ENCODE peak calls at places on chromosomes 11 and 22, in four cellular contexts. O is pancreas, Q is GM23248, L is GM12878. M is an unnamed sample.

GRCh38 chr11:94912806-94913205 is 60.5 kb downstream of the CWC15 start:
- DNase-seq in O (no peak), Q (no peak), L (no peak), M (no peak)

GRCh38 chr11:131758726-131759125 is 388.3 kb downstream of the NTM start:
- DNase-seq in O (no peak), Q (no peak), L (no peak), M (no peak)

GRCh38 chr22:48824673-48825651 is 1002.7 kb downstream of the BRD1 start:
- DNase-seq in O (no peak), Q (no peak), L (no peak), M (no peak)

GRCh38 chr11:122784325-122785155 is 53.8 kb upstream of the CRTAM start:
- DNase-seq in O (no peak), Q (peak; percentile 97), L (no peak), M (peak; percentile 37)

GRCh38 chr11:13826505-13827278 is 135.8 kb upstream of the SPON1 start:
- DNase-seq in O (no peak), Q (peak; percentile 27), L (no peak), M (no peak)

GRCh38 chr11:18669629-18670162 is 28.9 kb upstream of the TMEM86A start:
- DNase-seq in O (peak; percentile 13), Q (no peak), L (no peak), M (no peak)

GRCh38 chr22:49589811-49590210 is 237.9 kb downstream of the BRD1 start:
- DNase-seq in O (no peak), Q (no peak), L (no peak), M (no peak)

GRCh38 chr11:46450846-46451470 is 59.4 kb upstream of the CHRM4 start:
- DNase-seq in O (no peak), Q (no peak), L (no peak), M (no peak)

GRCh38 chr22:43587574-43587973 is 175.8 kb downstream of the MPPED1 start:
- DNase-seq in O (no peak), Q (peak; percentile 6), L (no peak), M (no peak)

GRCh38 chr11:73217810-73218105 is 323 bp upstream of the P2RY2 start:
- DNase-seq in O (no peak), Q (no peak), L (no peak), M (no peak)

GRCh38 chr22:38941488-38941987 is 15.9 kb upstream of the APOBEC3A start:
- DNase-seq in O (no peak), Q (no peak), L (peak; percentile 88), M (peak; percentile 60)
- H3K4me3 ChIP-seq in O (no peak overlapping the region), Q (no peak overlapping the region), L (peak overlapping the region; percentile 12), M (no peak overlapping the region)

DNA sequence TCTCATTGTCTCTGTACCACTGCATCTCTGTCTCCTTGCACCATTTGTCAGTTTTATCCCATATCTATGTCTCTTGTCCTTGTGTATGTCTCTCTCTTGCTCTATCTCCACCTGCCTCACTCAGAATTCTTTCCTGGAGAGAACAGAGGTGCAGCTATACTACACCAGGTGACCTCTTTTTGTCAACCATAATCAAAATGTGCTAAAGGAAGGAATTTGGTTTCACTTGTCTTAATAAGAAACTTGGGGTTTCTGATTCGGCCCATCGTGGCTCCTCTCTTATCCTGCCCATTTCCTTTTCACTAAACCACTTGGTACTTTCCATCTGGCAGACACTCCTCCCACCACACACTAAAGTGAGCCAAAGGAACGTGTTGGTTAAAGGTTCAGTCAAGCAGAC is 2.0 kb upstream of the C11orf42 start:
- DNase-seq in O (no peak), Q (no peak), L (peak; percentile 58), M (no peak)
- H3K4me3 ChIP-seq in O (no peak overlapping the region), Q (no peak overlapping the region), L (no peak overlapping the region), M (no peak overlapping the region)

GRCh38 chr22:39183991-39184585 is 31.6 kb upstream of the CBX7 start:
- DNase-seq in O (peak; percentile 83), Q (peak; percentile 89), L (no peak), M (no peak)
- H3K4me3 ChIP-seq in O (no peak overlapping the region), Q (peak overlapping the region; percentile 35), L (no peak overlapping the region), M (no peak overlapping the region)

GRCh38 chr11:65506316-65506769 is 7.5 kb downstream of the MALAT1 start:
- DNase-seq in O (no peak), Q (no peak), L (no peak), M (no peak)
- H3K4me3 ChIP-seq in O (peak overlapping the region; percentile 80), Q (peak overlapping the region; percentile 98), L (peak overlapping the region; percentile 98), M (peak overlapping the region; percentile 14)

DNA sequence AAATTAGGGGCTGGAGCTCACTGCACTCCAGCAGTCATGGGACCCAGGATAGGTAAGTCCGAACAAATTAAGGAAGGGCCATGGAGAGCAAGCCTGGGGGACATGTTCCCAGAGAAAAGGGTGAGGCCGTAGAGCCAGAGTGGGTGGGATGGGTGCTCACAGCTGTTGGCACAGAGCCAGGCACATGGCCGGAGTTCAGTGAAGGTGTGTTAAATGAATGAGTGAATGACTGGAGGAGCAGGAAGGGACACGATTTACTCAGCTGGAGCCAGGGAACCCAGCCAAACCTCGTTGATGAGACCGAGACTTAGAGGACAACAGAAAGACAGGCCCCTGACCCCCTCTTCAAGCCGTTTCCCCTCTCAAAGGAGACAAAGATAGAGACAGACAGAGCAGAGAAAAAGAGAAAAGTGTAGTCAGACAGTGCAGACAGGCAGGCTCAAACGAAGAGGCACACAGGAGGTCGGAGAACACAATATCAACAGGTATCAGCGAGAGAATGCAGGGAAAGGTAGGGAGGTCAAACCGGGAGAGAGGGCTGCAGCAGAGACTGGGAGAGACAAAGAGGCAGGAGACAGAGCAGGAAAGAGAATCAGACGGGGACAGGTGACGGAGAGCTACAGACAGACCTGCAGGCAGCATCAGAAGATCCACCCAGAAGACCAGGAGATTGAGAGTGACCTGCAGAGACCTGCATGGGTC is 590 bp downstream of the SLCO2B1 start:
- DNase-seq in O (peak; percentile 77), Q (no peak), L (no peak), M (no peak)
- H3K4me3 ChIP-seq in O (peak overlapping the region; percentile 1), Q (no peak overlapping the region), L (no peak overlapping the region), M (peak overlapping the region; percentile 59)

M was measured in lung.